ENCODE peak calls at places on chromosomes 5 and 9, in nine cellular contexts. P is fibroblast of lung; Z is CD4-positive, CD25-positive, alpha-beta regulatory T cell; A is neural progenitor cell; K is stomach; Y is hepatocyte; W is lower lobe of right lung; S is upper lobe of left lung; M is CD8-positive, alpha-beta T cell. E is an unnamed sample.
A peak's percentile ranks its signal among the peaks of the same experiment; 100 is the strongest.

GRCh38 chr9:76810377-76810957 is 46.2 kb downstream of the PCA3 start:
- DNase-seq in P (peak; percentile 53), Z (no peak), A (peak; percentile 74), K (no peak), Y (peak; percentile 77), W (no peak), S (no peak), M (no peak), E (peak; percentile 33)

GRCh38 chr5:133930061-133930823 is 38.2 kb downstream of the C5orf15 start:
- DNase-seq in P (peak; percentile 87), Z (peak; percentile 47), A (no peak), K (no peak), Y (no peak), W (no peak), S (no peak), M (peak; percentile 32), E (peak; percentile 78)

GRCh38 chr5:68454766-68455165 is 239.2 kb downstream of the PIK3R1 start:
- DNase-seq in P (peak; percentile 52), Z (no peak), A (no peak), K (no peak), Y (no peak), W (no peak), S (no peak), M (no peak), E (no peak)

GRCh38 chr5:45512521-45512920 is 183.7 kb downstream of the HCN1 start:
- DNase-seq in P (no peak), Z (no peak), A (no peak), K (no peak), Y (no peak), W (no peak), S (no peak), M (no peak), E (no peak)

GRCh38 chr5:180126716-180127681 is 55.4 kb upstream of the RNF130 start:
- DNase-seq in P (peak; percentile 5), Z (peak; percentile 1), A (peak; percentile 59), K (peak; percentile 39), Y (peak; percentile 47), W (no peak), S (peak; percentile 91), M (no peak), E (peak; percentile 36)

GRCh38 chr9:134284741-134285140 is 41.5 kb upstream of the RXRA start:
- DNase-seq in P (no peak), Z (no peak), A (no peak), K (no peak), Y (no peak), W (no peak), S (no peak), M (no peak), E (no peak)

GRCh38 chr5:171316258-171317121 is 7.4 kb downstream of the TLX3 start:
- DNase-seq in P (peak; percentile 23), Z (no peak), A (peak; percentile 74), K (no peak), Y (no peak), W (no peak), S (peak; percentile 81), M (no peak), E (no peak)

GRCh38 chr5:150138551-150139265 is 16.9 kb downstream of the PDGFRB start:
- DNase-seq in P (peak; percentile 97), Z (no peak), A (peak; percentile 89), K (peak; percentile 67), Y (peak; percentile 84), W (no peak), S (peak; percentile 52), M (no peak), E (peak; percentile 99)

GRCh38 chr9:96413312-96414221 is 4.6 kb downstream of the ZNF367 start:
- DNase-seq in P (no peak), Z (no peak), A (no peak), K (no peak), Y (no peak), W (no peak), S (no peak), M (no peak), E (no peak)

GRCh38 chr5:66829826-66830225 is 233.6 kb downstream of the MAST4 start:
- DNase-seq in P (peak; percentile 81), Z (no peak), A (peak; percentile 54), K (no peak), Y (no peak), W (no peak), S (no peak), M (no peak), E (peak; percentile 71)

GRCh38 chr5:88886252-88886651 is 3.3 kb upstream of the MEF2C start:
- DNase-seq in P (no peak), Z (no peak), A (no peak), K (no peak), Y (no peak), W (no peak), S (no peak), M (no peak), E (no peak)

GRCh38 chr5:89471556-89471955 is 588.6 kb upstream of the MEF2C start:
- DNase-seq in P (peak; percentile 37), Z (no peak), A (no peak), K (no peak), Y (no peak), W (no peak), S (no peak), M (no peak), E (no peak)

GRCh38 chr5:113371788-113372196 is 63.0 kb downstream of the TSSK1B start:
- DNase-seq in P (peak; percentile 88), Z (no peak), A (no peak), K (no peak), Y (no peak), W (no peak), S (no peak), M (no peak), E (no peak)

GRCh38 chr9:93663877-93664548 is 87.6 kb downstream of the PHF2 start:
- DNase-seq in P (no peak), Z (no peak), A (no peak), K (no peak), Y (no peak), W (peak; percentile 34), S (peak; percentile 60), M (no peak), E (no peak)

GRCh38 chr5:129217179-129217578 is 122.6 kb downstream of the ISOC1 start:
- DNase-seq in P (no peak), Z (no peak), A (no peak), K (no peak), Y (no peak), W (no peak), S (no peak), M (no peak), E (no peak)

GRCh38 chr9:127664678-127665507 is 41.9 kb upstream of the CFAP157 start:
- DNase-seq in P (no peak), Z (no peak), A (peak; percentile 23), K (no peak), Y (peak; percentile 40), W (no peak), S (no peak), M (no peak), E (peak; percentile 47)

DNA sequence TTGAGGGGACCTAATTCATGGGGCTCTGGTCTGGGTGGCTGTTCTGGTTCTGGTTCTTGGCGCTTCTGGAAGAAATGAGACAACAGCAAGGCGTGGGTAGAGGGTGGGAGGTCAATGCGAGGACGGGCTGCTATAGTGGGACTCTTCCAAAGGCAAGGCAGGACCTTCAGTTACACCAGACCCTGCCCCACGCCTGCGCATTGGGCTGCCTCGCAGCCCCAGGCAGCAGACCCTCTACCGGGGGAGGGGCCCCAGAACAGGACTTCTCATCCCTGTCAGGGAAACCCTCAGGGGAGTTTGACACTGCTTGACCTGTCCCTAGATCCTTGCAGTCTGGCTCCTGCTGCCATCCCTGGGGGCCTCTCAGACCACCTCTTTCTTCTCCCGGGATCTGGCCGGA is 18.5 kb downstream of the CCDC69 start:
- DNase-seq in P (no peak), Z (no peak), A (no peak), K (no peak), Y (no peak), W (no peak), S (peak; percentile 51), M (no peak), E (no peak)
- H3K4me1 ChIP-seq in P (no peaks in the 10 kb centered on the region), Z (peaks cover 42% of the 10 kb centered on the region), A (peaks cover 4% of the 10 kb centered on the region), K (peaks cover 9% of the 10 kb centered on the region), Y (no peaks in the 10 kb centered on the region), W (peaks cover 41% of the 10 kb centered on the region), S (peaks cover 36% of the 10 kb centered on the region), M (peaks cover 57% of the 10 kb centered on the region), E (no peaks in the 10 kb centered on the region)

GRCh38 chr5:173311818-173312585 is 16.2 kb downstream of the STC2 start:
- DNase-seq in P (no peak), Z (no peak), A (no peak), K (no peak), Y (no peak), W (no peak), S (no peak), M (no peak), E (no peak)

GRCh38 chr5:173313311-173313710 is 14.9 kb downstream of the STC2 start:
- DNase-seq in P (no peak), Z (no peak), A (no peak), K (no peak), Y (no peak), W (no peak), S (no peak), M (no peak), E (no peak)

GRCh38 chr5:173310861-173311515 is 17.2 kb downstream of the STC2 start:
- DNase-seq in P (peak; percentile 46), Z (no peak), A (no peak), K (no peak), Y (no peak), W (no peak), S (no peak), M (no peak), E (no peak)

GRCh38 chr5:173314166-173314952 is 13.9 kb downstream of the STC2 start:
- DNase-seq in P (no peak), Z (no peak), A (no peak), K (no peak), Y (no peak), W (no peak), S (no peak), M (no peak), E (no peak)

GRCh38 chr5:173312821-173313220 is 15.4 kb downstream of the STC2 start:
- DNase-seq in P (no peak), Z (no peak), A (no peak), K (no peak), Y (no peak), W (no peak), S (no peak), M (no peak), E (no peak)
- H3K4me1 ChIP-seq in P (peaks cover 20% of the 10 kb centered on the region), Z (no peaks in the 10 kb centered on the region), A (peaks cover 27% of the 10 kb centered on the region), K (peaks cover 15% of the 10 kb centered on the region), Y (peaks cover 20% of the 10 kb centered on the region), W (peaks cover 24% of the 10 kb centered on the region), S (peaks cover 20% of the 10 kb centered on the region), M (no peaks in the 10 kb centered on the region), E (peaks cover 30% of the 10 kb centered on the region)

GRCh38 chr5:14164164-14164720 is 21.1 kb downstream of the TRIO start:
- DNase-seq in P (no peak), Z (no peak), A (no peak), K (no peak), Y (no peak), W (no peak), S (no peak), M (no peak), E (no peak)
- H3K4me1 ChIP-seq in P (peaks cover 28% of the 10 kb centered on the region), Z (no peaks in the 10 kb centered on the region), A (peaks cover 7% of the 10 kb centered on the region), K (peaks cover 7% of the 10 kb centered on the region), Y (no peaks in the 10 kb centered on the region), W (peaks cover 39% of the 10 kb centered on the region), S (peaks cover 27% of the 10 kb centered on the region), M (no peaks in the 10 kb centered on the region), E (peaks cover 56% of the 10 kb centered on the region)

DNA sequence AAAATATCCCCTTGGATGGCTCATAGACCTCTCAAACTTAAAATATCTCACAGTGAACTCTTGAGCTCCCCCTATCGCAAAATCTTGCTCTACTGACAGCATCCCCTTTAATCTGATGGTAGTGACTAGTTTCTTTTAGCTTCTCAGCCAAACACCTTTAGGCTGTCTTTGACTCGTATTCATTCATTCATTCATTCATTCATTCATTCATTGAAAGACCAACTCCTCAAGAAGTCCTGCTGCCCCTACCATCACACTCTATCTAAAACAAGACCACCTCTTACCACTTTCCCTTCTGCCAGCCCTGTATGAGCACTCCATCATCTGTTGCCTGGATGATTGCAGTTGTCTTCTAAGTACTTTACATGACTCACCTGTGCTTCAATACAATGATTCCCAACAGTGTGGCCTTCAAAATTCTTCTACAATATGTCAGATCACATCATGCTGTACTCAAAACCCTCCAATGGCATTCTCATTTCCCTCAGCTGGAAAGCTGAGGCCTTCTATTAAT is 46.8 kb downstream of the ITGA2 start:
- DNase-seq in P (peak; percentile 65), Z (no peak), A (peak; percentile 44), K (no peak), Y (no peak), W (no peak), S (no peak), M (no peak), E (no peak)
- H3K4me1 ChIP-seq in P (peaks cover 25% of the 10 kb centered on the region), Z (peaks cover 6% of the 10 kb centered on the region), A (no peaks in the 10 kb centered on the region), K (peaks cover 28% of the 10 kb centered on the region), Y (peaks cover 23% of the 10 kb centered on the region), W (peaks cover 43% of the 10 kb centered on the region), S (peaks cover 32% of the 10 kb centered on the region), M (peaks cover 17% of the 10 kb centered on the region), E (peaks cover 49% of the 10 kb centered on the region)